ENCODE peak calls at places on chromosome 11, in four cellular contexts. L is K562, B is fibroblast of mammary gland, M is thoracic aorta. O is an unnamed sample.

GRCh38 chr11:18617688-18618340 is 16.3 kb downstream of the SPTY2D1 start:
- DNase-seq in L (no peak), B (peak), M (no peak), O (no peak)

GRCh38 chr11:64069401-64070300 is 33.9 kb downstream of the FLRT1 start:
- DNase-seq in L (no peak), B (no peak), M (no peak), O (no peak)

GRCh38 chr11:92886243-92886905 is 83.1 kb upstream of the MTNR1B start:
- DNase-seq in L (peak), B (peak), M (no peak), O (no peak)

GRCh38 chr11:8826145-8826786 is 84.7 kb upstream of the AKIP1 start:
- DNase-seq in L (peak), B (peak), M (no peak), O (no peak)

GRCh38 chr11:68721075-68721474 is 30.2 kb downstream of the TESMIN start:
- DNase-seq in L (no peak), B (no peak), M (no peak), O (no peak)

GRCh38 chr11:27965559-27965958 is 142.4 kb downstream of the KIF18A start:
- DNase-seq in L (no peak), B (no peak), M (no peak), O (no peak)

GRCh38 chr11:18731949-18732821 is 6.2 kb upstream of the IGSF22 start:
- DNase-seq in L (peak), B (peak), M (no peak), O (peak)

GRCh38 chr11:47899801-47900200 is 51.7 kb upstream of the NUP160 start:
- DNase-seq in L (no peak), B (no peak), M (no peak), O (no peak)

GRCh38 chr11:65524747-65525658 is at the start of gene SCYL1:
- DNase-seq in L (peak), B (peak), M (no peak), O (no peak)

GRCh38 chr11:104531075-104531474 is 367.1 kb upstream of the PDGFD start:
- DNase-seq in L (no peak), B (peak), M (no peak), O (no peak)

GRCh38 chr11:15770798-15771414 is 585.4 kb downstream of the SOX6 start:
- DNase-seq in L (peak), B (peak), M (no peak), O (peak)

GRCh38 chr11:65551572-65552398 is 6.4 kb downstream of the LTBP3 start:
- DNase-seq in L (no peak), B (peak), M (no peak), O (no peak)

GRCh38 chr11:72072348-72072747 is 8.0 kb downstream of the NUMA1 start:
- DNase-seq in L (no peak), B (peak), M (no peak), O (no peak)

DNA sequence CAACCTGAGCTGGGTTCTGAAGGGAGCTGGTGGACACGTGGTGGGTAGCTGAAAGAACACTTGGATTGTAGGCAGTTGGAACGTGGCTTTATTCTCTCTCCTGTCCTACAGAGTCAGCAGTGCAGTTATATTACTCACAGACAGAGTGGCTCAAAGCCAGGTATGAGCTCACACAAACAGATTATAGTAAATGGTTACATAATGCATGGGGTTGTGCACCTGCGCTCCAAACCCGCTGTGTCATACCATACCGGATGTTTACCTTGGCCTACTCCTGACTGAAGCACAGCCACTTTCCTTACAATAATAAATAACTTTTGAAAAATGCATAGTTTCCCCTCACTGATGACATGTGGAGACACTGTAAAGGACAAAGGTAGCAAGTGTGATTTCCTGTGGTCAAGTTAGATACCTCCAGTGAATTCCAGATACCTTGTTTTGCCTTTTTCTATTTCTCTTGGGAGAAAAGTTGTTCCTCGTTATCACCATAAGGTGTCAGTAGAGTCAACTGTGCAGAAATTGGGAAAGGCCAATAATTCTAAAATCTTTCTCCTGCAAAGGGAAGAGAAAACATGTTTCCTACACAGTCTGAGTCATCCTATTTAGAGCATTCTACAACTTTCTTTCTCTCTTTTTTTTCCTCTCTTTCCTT is 13.5 kb downstream of the MS4A6A start:
- DNase-seq in L (no peak), B (peak), M (no peak), O (no peak)
- TF ChIP-seq CTCF in L (peak), B (peak), M (peak), O (no peak)

GRCh38 chr11:75768112-75768908 is at the start of gene DGAT2:
- DNase-seq in L (peak), B (peak), M (no peak), O (no peak)
- TF ChIP-seq CTCF in L (peak), B (no peak), M (peak), O (no peak)

DNA sequence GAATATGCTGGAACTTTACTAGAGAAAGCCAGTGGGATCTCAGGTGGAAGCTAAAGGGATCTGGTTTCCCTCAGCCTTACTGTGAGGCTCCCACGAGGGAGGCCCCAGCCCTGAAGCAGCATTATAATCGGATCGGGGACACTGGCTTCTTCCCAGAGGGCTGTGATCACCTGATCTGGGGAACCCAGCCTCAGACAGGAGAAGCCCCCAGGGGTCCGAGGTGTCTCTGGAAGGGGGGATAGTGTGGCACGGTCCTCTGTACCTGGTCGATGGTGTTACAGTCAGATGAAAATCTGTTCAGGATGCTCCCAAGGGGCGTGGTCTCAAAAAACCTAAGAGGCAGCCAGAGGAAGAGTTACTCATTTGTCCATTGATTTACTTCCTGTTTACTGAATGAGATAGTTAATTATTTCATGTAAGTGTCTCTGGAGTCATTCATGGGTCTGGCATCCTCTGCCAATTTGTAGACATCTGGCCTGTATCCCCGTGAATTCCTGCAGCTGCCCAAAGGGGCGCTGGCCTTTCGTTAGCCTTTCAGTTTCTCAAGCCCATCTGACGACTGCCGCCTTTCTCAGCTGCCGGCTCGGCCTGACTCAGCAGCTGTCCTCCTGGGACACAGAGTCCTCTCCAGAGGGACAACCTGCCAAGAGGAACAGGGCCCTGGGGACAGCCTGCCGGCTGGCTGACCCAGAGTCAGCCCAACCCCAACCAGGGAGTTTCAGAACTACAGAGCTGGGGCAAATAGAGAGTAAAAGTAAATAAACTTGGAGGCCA is 17.0 kb upstream of the KCNJ11 start:
- DNase-seq in L (no peak), B (peak), M (peak), O (no peak)
- TF ChIP-seq CTCF in L (peak), B (peak), M (peak), O (no peak)

DNA sequence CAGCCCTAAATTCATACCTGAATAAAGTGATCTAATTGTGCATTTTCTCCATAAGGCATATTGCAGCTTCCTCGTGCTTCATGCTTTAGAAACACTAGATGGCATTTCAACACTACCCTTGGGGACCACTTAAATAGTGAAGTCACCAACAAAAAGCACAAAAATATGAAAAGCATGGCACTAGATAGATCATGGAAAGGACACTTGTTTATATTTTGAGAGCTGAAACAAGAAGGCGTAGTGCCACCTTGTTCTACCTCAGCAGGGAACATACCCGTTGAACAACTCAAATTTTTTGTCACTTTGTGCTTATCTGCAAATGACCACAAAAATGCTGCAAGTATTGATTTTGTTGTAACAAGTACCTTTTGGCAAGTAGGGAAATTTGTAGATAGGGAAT is 8.6 kb downstream of the TBCEL start:
- DNase-seq in L (no peak), B (no peak), M (no peak), O (no peak)
- TF ChIP-seq CTCF in L (no peak), B (no peak), M (no peak), O (no peak)

GRCh38 chr11:44463751-44464150 is 101.7 kb upstream of the CD82 start:
- DNase-seq in L (no peak), B (no peak), M (no peak), O (no peak)

GRCh38 chr11:44466531-44467179 is 98.8 kb upstream of the CD82 start:
- DNase-seq in L (no peak), B (no peak), M (no peak), O (no peak)

GRCh38 chr11:44467413-44467812 is 98.0 kb upstream of the CD82 start:
- DNase-seq in L (no peak), B (no peak), M (no peak), O (no peak)

GRCh38 chr11:44467931-44468330 is 97.5 kb upstream of the CD82 start:
- DNase-seq in L (no peak), B (no peak), M (no peak), O (no peak)

DNA sequence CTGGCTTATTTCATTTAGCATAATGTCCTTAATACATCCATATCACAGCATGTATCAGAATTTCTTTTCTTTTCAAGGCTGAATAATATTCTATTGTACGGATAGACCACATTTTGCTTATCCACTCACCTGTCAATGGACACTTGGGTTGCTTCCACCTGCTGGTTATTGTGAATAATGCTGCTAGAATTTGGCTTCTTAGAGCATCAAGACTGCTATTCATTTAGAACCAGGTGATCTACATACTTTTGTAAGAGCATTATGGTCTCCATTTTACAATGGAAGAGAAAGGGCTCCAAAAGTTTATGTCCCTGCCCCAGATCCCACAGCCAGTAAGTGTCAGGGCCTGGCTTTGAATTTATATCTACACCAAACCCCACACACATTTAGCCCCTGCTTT is 100.7 kb upstream of the CD82 start:
- DNase-seq in L (no peak), B (peak), M (no peak), O (no peak)
- TF ChIP-seq CTCF in L (peak), B (no peak), M (no peak), O (no peak)

GRCh38 chr11:70415642-70416395 is 17.5 kb downstream of the CTTN start:
- DNase-seq in L (no peak), B (peak), M (no peak), O (no peak)

GRCh38 chr11:70414341-70415100 is 16.2 kb downstream of the CTTN start:
- DNase-seq in L (no peak), B (no peak), M (no peak), O (no peak)

GRCh38 chr11:70416881-70417280 is 18.6 kb downstream of the CTTN start:
- DNase-seq in L (no peak), B (no peak), M (no peak), O (no peak)

GRCh38 chr11:70413151-70413550 is 14.8 kb downstream of the CTTN start:
- DNase-seq in L (no peak), B (no peak), M (no peak), O (no peak)

DNA sequence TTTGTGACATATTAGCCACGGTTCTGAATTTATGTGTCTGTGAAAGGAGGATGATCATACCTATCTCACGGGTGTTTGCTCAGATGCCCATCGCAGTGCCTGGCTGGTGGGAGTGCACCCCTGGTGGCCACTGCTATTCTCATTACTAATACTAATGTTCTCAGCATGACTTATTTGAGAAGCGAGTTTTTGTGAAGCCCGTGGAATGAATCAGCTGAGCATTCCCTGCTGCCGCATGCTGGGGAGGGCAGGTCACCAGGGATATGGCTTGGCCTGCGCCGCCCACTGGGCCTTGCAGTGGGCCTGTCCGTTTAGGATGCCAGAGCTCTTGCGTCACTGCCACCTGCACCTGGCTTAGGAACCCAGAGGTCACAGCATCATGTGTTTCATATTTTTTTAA is 16.8 kb downstream of the CTTN start:
- DNase-seq in L (no peak), B (peak), M (no peak), O (no peak)
- TF ChIP-seq CTCF in L (no peak), B (peak), M (no peak), O (no peak)

GRCh38 chr11:12744831-12745502 is 70.7 kb downstream of the TEAD1 start:
- DNase-seq in L (no peak), B (no peak), M (no peak), O (no peak)

GRCh38 chr11:12745787-12746186 is 71.6 kb downstream of the TEAD1 start:
- DNase-seq in L (no peak), B (no peak), M (no peak), O (no peak)

GRCh38 chr11:12743834-12744449 is 69.7 kb downstream of the TEAD1 start:
- DNase-seq in L (no peak), B (no peak), M (no peak), O (no peak)

GRCh38 chr11:12748561-12748960 is 74.3 kb downstream of the TEAD1 start:
- DNase-seq in L (no peak), B (no peak), M (no peak), O (no peak)

GRCh38 chr11:12746593-12747097 is 72.4 kb downstream of the TEAD1 start:
- DNase-seq in L (peak), B (peak), M (no peak), O (peak)
- TF ChIP-seq CTCF in L (peak), B (peak), M (no peak), O (no peak)

GRCh38 chr11:61999141-61999975 is 31.9 kb upstream of the FTH1 start:
- DNase-seq in L (no peak), B (peak), M (no peak), O (no peak)

GRCh38 chr11:61994981-61995380 is 27.5 kb upstream of the FTH1 start:
- DNase-seq in L (no peak), B (no peak), M (no peak), O (no peak)

GRCh38 chr11:62000539-62001446 is 33.4 kb upstream of the FTH1 start:
- DNase-seq in L (no peak), B (no peak), M (no peak), O (no peak)

GRCh38 chr11:62001450-62002178 is 34.2 kb upstream of the FTH1 start:
- DNase-seq in L (no peak), B (peak), M (no peak), O (no peak)

DNA sequence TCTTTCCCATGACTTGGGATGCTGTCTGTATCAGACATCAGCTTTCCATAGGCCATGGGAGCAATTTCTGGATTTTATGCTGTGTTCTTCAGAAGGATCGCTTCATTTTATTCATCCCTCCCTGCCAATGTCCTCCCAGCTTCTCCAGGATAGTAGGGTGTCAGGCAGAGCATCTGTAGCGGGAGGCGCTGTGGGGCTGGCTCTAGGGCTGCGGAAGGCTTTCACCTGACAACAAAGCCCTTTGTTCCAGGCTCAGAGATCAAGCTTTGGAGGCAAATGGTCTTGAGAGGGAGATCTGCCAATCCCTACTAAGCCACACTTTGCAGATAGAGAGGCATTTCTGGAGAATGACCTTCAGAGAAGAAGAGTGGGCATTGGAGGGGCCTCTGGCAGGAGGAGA is 29.5 kb upstream of the FTH1 start:
- DNase-seq in L (no peak), B (no peak), M (no peak), O (no peak)
- TF ChIP-seq CTCF in L (no peak), B (no peak), M (no peak), O (no peak)

GRCh38 chr11:134634897-134635831 is 223.1 kb upstream of the B3GAT1 start:
- DNase-seq in L (no peak), B (no peak), M (no peak), O (no peak)
- TF ChIP-seq CTCF in L (no peak), B (no peak), M (no peak), O (no peak)

GRCh38 chr11:7457211-7457610 is 28.1 kb upstream of the OLFML1 start:
- DNase-seq in L (no peak), B (peak), M (no peak), O (no peak)
- TF ChIP-seq CTCF in L (no peak), B (no peak), M (no peak), O (no peak)

O was measured in omental fat pad.